ENCODE peak calls at places on chromosomes 3 and 15, in eight cellular contexts. S is Kasumi-1; K is activated naive CD4-positive, alpha-beta T cell; Q is globus pallidus; Y is lower lobe of right lung; U is HTR-8/SVneo; E is aorta; F is osteocyte. I is an unnamed sample.
A peak's percentile ranks its signal among the peaks of the same experiment; 100 is the strongest.

GRCh38 chr15:67444100-67444499 is 76.8 kb upstream of the C15orf61 start:
- DNase-seq in F (no peak), Y (no peak), E (no peak), S (no peak), Q (no peak), K (no peak), U (no peak), I (no peak)

GRCh38 chr15:64092864-64093626 is 593 bp downstream of the CIAO2A start:
- DNase-seq in F (no peak), Y (no peak), K (peak; percentile 4), U (peak; percentile 30), Q (peak; percentile 43), S (peak; percentile 92), E (peak; percentile 78), I (peak; percentile 21)

GRCh38 chr15:63587527-63587926 is 9.7 kb upstream of the FBXL22 start:
- DNase-seq in Y (no peak), F (no peak), K (no peak), S (no peak), U (no peak), Q (no peak), E (no peak), I (no peak)

GRCh38 chr15:25239471-25240345 is 199.1 kb downstream of the UBE3A start:
- DNase-seq in F (no peak), Y (peak; percentile 32), S (no peak), U (no peak), E (peak; percentile 57), K (no peak), Q (no peak), I (no peak)

GRCh38 chr15:85667491-85668424 is 127.0 kb downstream of the KLHL25 start:
- DNase-seq in F (no peak), E (no peak), Q (peak; percentile 19), S (peak; percentile 73), U (peak; percentile 66), Y (no peak), K (no peak), I (no peak)

GRCh38 chr3:128846501-128846900 is 32.9 kb upstream of the ACAD9 start:
- DNase-seq in Q (no peak), K (no peak), E (no peak), U (no peak), S (peak; percentile 90), F (no peak), Y (peak; percentile 71), I (no peak)

GRCh38 chr3:12507871-12508281 is 23.6 kb downstream of the TSEN2 start:
- DNase-seq in U (peak; percentile 26), S (no peak), F (no peak), Y (no peak), K (no peak), E (no peak), Q (no peak), I (no peak)

GRCh38 chr3:146817705-146818104 is 212.6 kb upstream of the PLSCR5 start:
- DNase-seq in U (no peak), Y (no peak), Q (peak; percentile 28), K (no peak), E (no peak), S (peak; percentile 36), F (no peak), I (peak; percentile 31)

GRCh38 chr3:14237431-14237830 is 58.8 kb downstream of the LSM3 start:
- DNase-seq in E (no peak), Q (peak; percentile 33), Y (no peak), F (peak; percentile 44), S (no peak), U (no peak), K (no peak), I (no peak)

GRCh38 chr15:26864664-26865191 is 2.1 kb upstream of the GABRA5 start:
- DNase-seq in S (peak; percentile 12), Y (no peak), E (no peak), K (no peak), F (no peak), Q (peak; percentile 28), U (no peak), I (peak; percentile 59)

GRCh38 chr3:166118049-166118448 is 280.8 kb upstream of the BCHE start:
- DNase-seq in Y (no peak), U (no peak), E (no peak), K (no peak), S (no peak), Q (no peak), F (no peak), I (no peak)

GRCh38 chr15:27341780-27342343 is 370.9 kb downstream of the GABRG3 start:
- DNase-seq in Q (no peak), S (no peak), E (no peak), Y (no peak), F (no peak), K (no peak), U (no peak), I (no peak)

GRCh38 chr15:63800739-63801138 is 33.0 kb downstream of the HERC1 start:
- DNase-seq in Y (no peak), U (no peak), S (no peak), K (no peak), Q (no peak), E (no peak), F (no peak), I (no peak)

GRCh38 chr3:161401389-161401788 is 30.1 kb upstream of the SPTSSB start:
- DNase-seq in K (no peak), F (no peak), Q (no peak), Y (no peak), U (no peak), S (no peak), E (no peak), I (no peak)

GRCh38 chr3:197949191-197949766 is 711 bp upstream of the RPL35A start:
- DNase-seq in E (no peak), K (no peak), U (no peak), Q (no peak), S (no peak), Y (no peak), F (no peak), I (no peak)

GRCh38 chr3:64188810-64189560 is 36.3 kb downstream of the PRICKLE2 start:
- DNase-seq in Q (peak; percentile 43), K (no peak), U (peak; percentile 64), Y (no peak), E (no peak), F (no peak), S (no peak), I (no peak)

GRCh38 chr3:76487446-76487845 is 552.5 kb upstream of the ROBO2 start:
- DNase-seq in K (no peak), E (no peak), S (no peak), F (no peak), U (peak; percentile 14), Y (no peak), Q (no peak), I (no peak)

GRCh38 chr15:34341922-34342736 is 807 bp downstream of the NOP10 start:
- DNase-seq in K (no peak), Y (no peak), F (peak; percentile 74), U (no peak), S (no peak), Q (no peak), E (no peak), I (no peak)

GRCh38 chr15:32119694-32120330 is 89.5 kb downstream of the CHRNA7 start:
- DNase-seq in F (peak; percentile 68), U (no peak), Y (no peak), E (no peak), Q (no peak), S (no peak), K (no peak), I (no peak)

GRCh38 chr3:154971771-154972326 is 108.3 kb upstream of the MME start:
- DNase-seq in S (no peak), Y (no peak), Q (no peak), E (no peak), K (no peak), U (no peak), F (no peak), I (no peak)

GRCh38 chr3:142225885-142226215 is 465 bp upstream of the GK5 start:
- DNase-seq in F (no peak), U (no peak), Y (no peak), Q (no peak), E (no peak), S (no peak), K (no peak), I (no peak)

GRCh38 chr3:171383206-171384018 is 76.8 kb downstream of the TNIK start:
- DNase-seq in E (no peak), K (no peak), Y (no peak), Q (peak; percentile 73), S (no peak), F (no peak), U (no peak), I (peak; percentile 12)

GRCh38 chr3:194325424-194326165 is 25.5 kb downstream of the CPN2 start:
- DNase-seq in S (no peak), E (no peak), Y (no peak), Q (no peak), K (no peak), F (no peak), U (no peak), I (no peak)

GRCh38 chr3:72317491-72317890 is 530.8 kb downstream of the SHQ1 start:
- DNase-seq in Q (no peak), K (no peak), S (no peak), E (no peak), F (no peak), U (no peak), Y (no peak), I (no peak)

GRCh38 chr15:47991376-47991775 is 129.4 kb upstream of the SLC24A5 start:
- DNase-seq in U (no peak), Y (no peak), E (no peak), K (no peak), Q (no peak), S (no peak), F (no peak), I (no peak)

GRCh38 chr3:145145461-145145860 is 1015.5 kb downstream of the PLOD2 start:
- DNase-seq in F (no peak), K (no peak), U (no peak), S (no peak), E (no peak), Y (no peak), Q (no peak), I (no peak)